ENCODE peak calls at places on chromosomes 2 and 18, in seven cellular contexts. One of them, this sample, is unnamed.

GRCh38 chr2:15730545-15731212 is 139.0 kb downstream of the DDX1 start:
- DNase-seq in GM23338: no peak
- DNase-seq in neuronal stem cell: no peak
- DNase-seq in CD4-positive, CD25-positive, alpha-beta regulatory T cell: no peak
- DNase-seq in heart right ventricle: peak; percentile 95
- DNase-seq in OCI-LY7: no peak
- DNase-seq in tibial artery: peak; percentile 89
- DNase-seq in this sample: peak; percentile 92

GRCh38 chr2:9812945-9813311 is 30.3 kb upstream of the TAF1B start:
- DNase-seq in OCI-LY7: no peak
- DNase-seq in CD4-positive, CD25-positive, alpha-beta regulatory T cell: no peak
- DNase-seq in heart right ventricle: no peak
- DNase-seq in tibial artery: no peak
- DNase-seq in neuronal stem cell: no peak
- DNase-seq in GM23338: no peak
- DNase-seq in this sample: no peak

GRCh38 chr2:10366601-10367270 is 64.0 kb downstream of the HPCAL1 start:
- DNase-seq in tibial artery: no peak
- DNase-seq in heart right ventricle: no peak
- DNase-seq in CD4-positive, CD25-positive, alpha-beta regulatory T cell: no peak
- DNase-seq in GM23338: no peak
- DNase-seq in OCI-LY7: no peak
- DNase-seq in neuronal stem cell: no peak
- DNase-seq in this sample: no peak

GRCh38 chr2:212958757-212959295 is 192.6 kb downstream of the IKZF2 start:
- DNase-seq in neuronal stem cell: no peak
- DNase-seq in heart right ventricle: no peak
- DNase-seq in GM23338: no peak
- DNase-seq in CD4-positive, CD25-positive, alpha-beta regulatory T cell: peak; percentile 68
- DNase-seq in tibial artery: no peak
- DNase-seq in OCI-LY7: no peak
- DNase-seq in this sample: no peak

GRCh38 chr2:113920996-113921395 is 31.1 kb downstream of the ACTR3 start:
- DNase-seq in tibial artery: no peak
- DNase-seq in OCI-LY7: no peak
- DNase-seq in GM23338: no peak
- DNase-seq in neuronal stem cell: no peak
- DNase-seq in CD4-positive, CD25-positive, alpha-beta regulatory T cell: no peak
- DNase-seq in heart right ventricle: no peak
- DNase-seq in this sample: no peak

GRCh38 chr2:187826023-187826422 is 271.8 kb upstream of the TFPI start:
- DNase-seq in tibial artery: no peak
- DNase-seq in GM23338: no peak
- DNase-seq in OCI-LY7: no peak
- DNase-seq in neuronal stem cell: no peak
- DNase-seq in CD4-positive, CD25-positive, alpha-beta regulatory T cell: no peak
- DNase-seq in heart right ventricle: no peak
- DNase-seq in this sample: peak; percentile 17

GRCh38 chr18:58227361-58227930 is 183.4 kb downstream of the NEDD4L start:
- DNase-seq in heart right ventricle: no peak
- DNase-seq in CD4-positive, CD25-positive, alpha-beta regulatory T cell: no peak
- DNase-seq in tibial artery: no peak
- DNase-seq in OCI-LY7: no peak
- DNase-seq in neuronal stem cell: no peak
- DNase-seq in GM23338: no peak
- DNase-seq in this sample: no peak

GRCh38 chr2:170227467-170228075 is 49.6 kb downstream of the MYO3B start:
- DNase-seq in heart right ventricle: no peak
- DNase-seq in OCI-LY7: no peak
- DNase-seq in CD4-positive, CD25-positive, alpha-beta regulatory T cell: no peak
- DNase-seq in tibial artery: no peak
- DNase-seq in neuronal stem cell: no peak
- DNase-seq in GM23338: no peak
- DNase-seq in this sample: no peak

GRCh38 chr18:7370812-7371211 is 139.9 kb downstream of the LRRC30 start:
- DNase-seq in CD4-positive, CD25-positive, alpha-beta regulatory T cell: no peak
- DNase-seq in heart right ventricle: peak; percentile 76
- DNase-seq in neuronal stem cell: no peak
- DNase-seq in tibial artery: peak; percentile 65
- DNase-seq in OCI-LY7: no peak
- DNase-seq in GM23338: no peak
- DNase-seq in this sample: peak; percentile 20

GRCh38 chr2:59389240-59389639 is 1148.1 kb upstream of the FANCL start:
- DNase-seq in OCI-LY7: no peak
- DNase-seq in neuronal stem cell: no peak
- DNase-seq in CD4-positive, CD25-positive, alpha-beta regulatory T cell: no peak
- DNase-seq in heart right ventricle: no peak
- DNase-seq in GM23338: no peak
- DNase-seq in tibial artery: no peak
- DNase-seq in this sample: peak; percentile 25

GRCh38 chr18:36772339-36772738 is 56.5 kb downstream of the TPGS2 start:
- DNase-seq in neuronal stem cell: no peak
- DNase-seq in GM23338: no peak
- DNase-seq in tibial artery: no peak
- DNase-seq in CD4-positive, CD25-positive, alpha-beta regulatory T cell: no peak
- DNase-seq in heart right ventricle: no peak
- DNase-seq in OCI-LY7: no peak
- DNase-seq in this sample: no peak

GRCh38 chr2:217218269-217219140 is 358.6 kb upstream of the TNP1 start:
- DNase-seq in OCI-LY7: no peak
- DNase-seq in neuronal stem cell: no peak
- DNase-seq in CD4-positive, CD25-positive, alpha-beta regulatory T cell: no peak
- DNase-seq in heart right ventricle: peak; percentile 17
- DNase-seq in tibial artery: no peak
- DNase-seq in GM23338: no peak
- DNase-seq in this sample: no peak

GRCh38 chr2:112938904-112939303 is 27.9 kb downstream of the IL37 start:
- DNase-seq in GM23338: no peak
- DNase-seq in CD4-positive, CD25-positive, alpha-beta regulatory T cell: no peak
- DNase-seq in neuronal stem cell: no peak
- DNase-seq in heart right ventricle: no peak
- DNase-seq in OCI-LY7: no peak
- DNase-seq in tibial artery: no peak
- DNase-seq in this sample: no peak

GRCh38 chr2:181778621-181779195 is 98.4 kb upstream of the NEUROD1 start:
- DNase-seq in OCI-LY7: no peak
- DNase-seq in CD4-positive, CD25-positive, alpha-beta regulatory T cell: no peak
- DNase-seq in neuronal stem cell: no peak
- DNase-seq in tibial artery: no peak
- DNase-seq in heart right ventricle: no peak
- DNase-seq in GM23338: no peak
- DNase-seq in this sample: no peak

GRCh38 chr2:160062283-160063005 is at the start of gene PLA2R1:
- DNase-seq in heart right ventricle: peak; percentile 59
- DNase-seq in tibial artery: peak; percentile 51
- DNase-seq in OCI-LY7: no peak
- DNase-seq in neuronal stem cell: peak; percentile 51
- DNase-seq in GM23338: peak; percentile 76
- DNase-seq in CD4-positive, CD25-positive, alpha-beta regulatory T cell: no peak
- DNase-seq in this sample: peak; percentile 76

GRCh38 chr18:55838841-55839240 is 250.8 kb upstream of the TCF4 start:
- DNase-seq in CD4-positive, CD25-positive, alpha-beta regulatory T cell: no peak
- DNase-seq in heart right ventricle: no peak
- DNase-seq in OCI-LY7: no peak
- DNase-seq in GM23338: no peak
- DNase-seq in tibial artery: no peak
- DNase-seq in neuronal stem cell: no peak
- DNase-seq in this sample: no peak

GRCh38 chr2:165408191-165408590 is 61.3 kb upstream of the CSRNP3 start:
- DNase-seq in heart right ventricle: no peak
- DNase-seq in neuronal stem cell: no peak
- DNase-seq in OCI-LY7: no peak
- DNase-seq in GM23338: no peak
- DNase-seq in tibial artery: no peak
- DNase-seq in CD4-positive, CD25-positive, alpha-beta regulatory T cell: no peak
- DNase-seq in this sample: no peak

GRCh38 chr2:208274748-208275147 is 8.7 kb downstream of the PIKFYVE start:
- DNase-seq in GM23338: no peak
- DNase-seq in OCI-LY7: no peak
- DNase-seq in CD4-positive, CD25-positive, alpha-beta regulatory T cell: no peak
- DNase-seq in neuronal stem cell: no peak
- DNase-seq in tibial artery: no peak
- DNase-seq in heart right ventricle: no peak
- DNase-seq in this sample: no peak
- H3K36me3 ChIP-seq in GM23338: peaks cover 68% of the 10 kb centered on the region
- H3K36me3 ChIP-seq in OCI-LY7: peaks cover 86% of the 10 kb centered on the region
- H3K36me3 ChIP-seq in CD4-positive, CD25-positive, alpha-beta regulatory T cell: peaks cover 81% of the 10 kb centered on the region
- H3K36me3 ChIP-seq in neuronal stem cell: peaks cover 85% of the 10 kb centered on the region
- H3K36me3 ChIP-seq in tibial artery: peaks cover 72% of the 10 kb centered on the region
- H3K36me3 ChIP-seq in heart right ventricle: peaks cover 48% of the 10 kb centered on the region
- H3K36me3 ChIP-seq in this sample: peaks cover 36% of the 10 kb centered on the region

GRCh38 chr2:68251187-68251854 is 1.0 kb downstream of the PPP3R1 start:
- DNase-seq in tibial artery: peak; percentile 65
- DNase-seq in neuronal stem cell: peak; percentile 69
- DNase-seq in heart right ventricle: peak; percentile 45
- DNase-seq in GM23338: peak; percentile 93
- DNase-seq in CD4-positive, CD25-positive, alpha-beta regulatory T cell: peak; percentile 92
- DNase-seq in OCI-LY7: peak; percentile 92
- DNase-seq in this sample: peak; percentile 81

GRCh38 chr2:68250652-68251186 is 1.6 kb downstream of the PPP3R1 start:
- DNase-seq in heart right ventricle: no peak
- DNase-seq in neuronal stem cell: no peak
- DNase-seq in tibial artery: no peak
- DNase-seq in OCI-LY7: no peak
- DNase-seq in CD4-positive, CD25-positive, alpha-beta regulatory T cell: no peak
- DNase-seq in GM23338: no peak
- DNase-seq in this sample: no peak

GRCh38 chr2:68251855-68252406 is 401 bp downstream of the PPP3R1 start:
- DNase-seq in tibial artery: peak; percentile 19
- DNase-seq in OCI-LY7: peak; percentile 60
- DNase-seq in heart right ventricle: peak; percentile 47
- DNase-seq in CD4-positive, CD25-positive, alpha-beta regulatory T cell: no peak
- DNase-seq in neuronal stem cell: peak; percentile 33
- DNase-seq in GM23338: peak; percentile 32
- DNase-seq in this sample: peak; percentile 27

GRCh38 chr2:68248806-68249205 is 3.5 kb downstream of the PPP3R1 start:
- DNase-seq in tibial artery: no peak
- DNase-seq in heart right ventricle: no peak
- DNase-seq in CD4-positive, CD25-positive, alpha-beta regulatory T cell: no peak
- DNase-seq in neuronal stem cell: no peak
- DNase-seq in OCI-LY7: no peak
- DNase-seq in GM23338: no peak
- DNase-seq in this sample: no peak

GRCh38 chr2:68250196-68250595 is 2.1 kb downstream of the PPP3R1 start:
- DNase-seq in tibial artery: no peak
- DNase-seq in CD4-positive, CD25-positive, alpha-beta regulatory T cell: no peak
- DNase-seq in OCI-LY7: peak; percentile 5
- DNase-seq in heart right ventricle: no peak
- DNase-seq in GM23338: no peak
- DNase-seq in neuronal stem cell: no peak
- DNase-seq in this sample: no peak
- H3K4me3 ChIP-seq in tibial artery: peak overlapping the region; percentile 88
- H3K4me3 ChIP-seq in CD4-positive, CD25-positive, alpha-beta regulatory T cell: peak overlapping the region; percentile 98
- H3K4me3 ChIP-seq in OCI-LY7: peak overlapping the region; percentile 89
- H3K4me3 ChIP-seq in heart right ventricle: peak overlapping the region; percentile 60
- H3K4me3 ChIP-seq in GM23338: peak overlapping the region; percentile 82
- H3K4me3 ChIP-seq in neuronal stem cell: peak overlapping the region; percentile 50
- H3K4me3 ChIP-seq in this sample: peak overlapping the region; percentile 72

GRCh38 chr2:218263817-218264611 is 3.2 kb downstream of the GPBAR1 start:
- DNase-seq in OCI-LY7: no peak
- DNase-seq in GM23338: no peak
- DNase-seq in neuronal stem cell: no peak
- DNase-seq in tibial artery: no peak
- DNase-seq in heart right ventricle: no peak
- DNase-seq in CD4-positive, CD25-positive, alpha-beta regulatory T cell: peak; percentile 46
- DNase-seq in this sample: no peak

GRCh38 chr2:218264773-218265601 is 4.2 kb downstream of the GPBAR1 start:
- DNase-seq in GM23338: no peak
- DNase-seq in OCI-LY7: no peak
- DNase-seq in heart right ventricle: no peak
- DNase-seq in tibial artery: no peak
- DNase-seq in neuronal stem cell: no peak
- DNase-seq in CD4-positive, CD25-positive, alpha-beta regulatory T cell: no peak
- DNase-seq in this sample: no peak

GRCh38 chr2:218267259-218267658 is 2.7 kb downstream of the AAMP start:
- DNase-seq in heart right ventricle: no peak
- DNase-seq in OCI-LY7: no peak
- DNase-seq in CD4-positive, CD25-positive, alpha-beta regulatory T cell: no peak
- DNase-seq in tibial artery: peak; percentile 21
- DNase-seq in neuronal stem cell: no peak
- DNase-seq in GM23338: no peak
- DNase-seq in this sample: no peak

GRCh38 chr2:218265626-218266025 is 4.3 kb downstream of the AAMP start:
- DNase-seq in OCI-LY7: no peak
- DNase-seq in GM23338: no peak
- DNase-seq in neuronal stem cell: no peak
- DNase-seq in tibial artery: no peak
- DNase-seq in CD4-positive, CD25-positive, alpha-beta regulatory T cell: no peak
- DNase-seq in heart right ventricle: no peak
- DNase-seq in this sample: no peak

GRCh38 chr2:218266316-218266979 is 3.5 kb downstream of the AAMP start:
- DNase-seq in tibial artery: no peak
- DNase-seq in OCI-LY7: no peak
- DNase-seq in CD4-positive, CD25-positive, alpha-beta regulatory T cell: no peak
- DNase-seq in heart right ventricle: no peak
- DNase-seq in neuronal stem cell: no peak
- DNase-seq in GM23338: no peak
- DNase-seq in this sample: no peak
- H3K4me1 ChIP-seq in tibial artery: peaks cover 35% of the 10 kb centered on the region
- H3K4me1 ChIP-seq in OCI-LY7: peaks cover 11% of the 10 kb centered on the region
- H3K4me1 ChIP-seq in CD4-positive, CD25-positive, alpha-beta regulatory T cell: peaks cover 21% of the 10 kb centered on the region
- H3K4me1 ChIP-seq in heart right ventricle: peaks cover 27% of the 10 kb centered on the region
- H3K4me1 ChIP-seq in neuronal stem cell: peaks cover 16% of the 10 kb centered on the region
- H3K4me1 ChIP-seq in GM23338: peaks cover 18% of the 10 kb centered on the region
- H3K4me1 ChIP-seq in this sample: peaks cover 13% of the 10 kb centered on the region

GRCh38 chr2:128177315-128177714 is 86.3 kb downstream of the UGGT1 start:
- DNase-seq in tibial artery: no peak
- DNase-seq in neuronal stem cell: no peak
- DNase-seq in GM23338: no peak
- DNase-seq in heart right ventricle: no peak
- DNase-seq in OCI-LY7: no peak
- DNase-seq in CD4-positive, CD25-positive, alpha-beta regulatory T cell: no peak
- DNase-seq in this sample: no peak
- H3K36me3 ChIP-seq in tibial artery: peaks cover 100% of the 10 kb centered on the region
- H3K36me3 ChIP-seq in neuronal stem cell: peaks cover 99% of the 10 kb centered on the region
- H3K36me3 ChIP-seq in GM23338: peaks cover 67% of the 10 kb centered on the region
- H3K36me3 ChIP-seq in heart right ventricle: peaks cover 57% of the 10 kb centered on the region
- H3K36me3 ChIP-seq in OCI-LY7: peaks cover 99% of the 10 kb centered on the region
- H3K36me3 ChIP-seq in CD4-positive, CD25-positive, alpha-beta regulatory T cell: peaks cover 98% of the 10 kb centered on the region
- H3K36me3 ChIP-seq in this sample: peaks cover 53% of the 10 kb centered on the region

DNA sequence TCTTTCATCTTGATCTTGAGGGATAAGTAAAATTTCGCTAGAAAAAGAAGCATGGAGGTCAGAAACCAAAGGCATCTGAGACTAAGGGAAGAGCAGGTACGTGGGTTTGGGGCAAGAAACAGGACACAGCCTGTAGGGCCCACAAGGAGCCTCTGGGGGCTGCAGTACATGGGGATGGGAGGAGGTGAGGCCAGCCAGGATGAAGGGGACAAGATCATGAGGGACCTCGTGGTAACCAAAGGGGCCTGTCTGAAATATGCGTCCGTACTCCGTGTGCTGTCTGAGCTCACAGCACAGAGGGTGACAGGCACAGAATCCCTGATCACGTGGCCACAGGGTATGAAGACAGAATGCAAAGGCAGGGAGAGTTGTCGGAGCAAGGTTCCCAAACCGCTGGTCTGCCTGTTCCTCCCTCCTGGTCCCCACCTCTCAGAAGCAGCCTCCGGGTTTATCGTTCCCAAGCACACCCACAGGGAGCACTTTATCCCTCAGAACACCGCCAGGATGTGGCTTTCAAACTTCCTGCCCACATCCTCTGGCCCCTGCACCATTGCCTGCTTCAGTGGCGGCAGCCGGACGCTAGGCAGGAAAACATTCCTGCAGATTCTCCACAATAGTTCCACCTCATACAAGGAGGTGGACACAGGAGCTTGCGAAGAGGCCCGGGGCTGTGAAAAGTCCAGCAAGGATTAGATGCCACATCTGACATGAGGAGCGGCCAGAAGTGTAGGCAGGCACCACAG is 12.0 kb downstream of the TMEM163 start:
- DNase-seq in heart right ventricle: no peak
- DNase-seq in OCI-LY7: no peak
- DNase-seq in GM23338: peak; percentile 22
- DNase-seq in tibial artery: no peak
- DNase-seq in CD4-positive, CD25-positive, alpha-beta regulatory T cell: no peak
- DNase-seq in neuronal stem cell: no peak
- DNase-seq in this sample: no peak
- H3K4me3 ChIP-seq in heart right ventricle: peak overlapping the region; percentile 16
- H3K4me3 ChIP-seq in OCI-LY7: no peak overlapping the region
- H3K4me3 ChIP-seq in GM23338: no peak overlapping the region
- H3K4me3 ChIP-seq in tibial artery: no peak overlapping the region
- H3K4me3 ChIP-seq in CD4-positive, CD25-positive, alpha-beta regulatory T cell: no peak overlapping the region
- H3K4me3 ChIP-seq in neuronal stem cell: no peak overlapping the region
- H3K4me3 ChIP-seq in this sample: no peak overlapping the region